ENCODE peak calls at places on chromosomes 7 and 10, in five cellular contexts. J is NT2/D1, W is NCI-H1417, Y is cardiac muscle cell, C is MCF 10A. G is an unnamed sample.

GRCh38 chr7:116930156-116930913 is 23.0 kb upstream of the ST7 start:
- DNase-seq in C (peak), Y (peak), W (peak), J (peak), G (peak)

GRCh38 chr7:117937726-117938483 is 64.7 kb upstream of the CTTNBP2 start:
- DNase-seq in W (peak), C (no peak), Y (no peak), J (no peak), G (no peak)

GRCh38 chr10:97220371-97220770 is 34.6 kb upstream of the SLIT1 start:
- DNase-seq in J (no peak), C (no peak), W (no peak), Y (no peak), G (no peak)

GRCh38 chr10:7956508-7956907 is 98.0 kb upstream of the GATA3 start:
- DNase-seq in W (no peak), C (peak), J (no peak), Y (no peak), G (peak)

GRCh38 chr10:128026620-128027281 is 99.5 kb downstream of the MKI67 start:
- DNase-seq in J (no peak), C (no peak), W (no peak), Y (no peak), G (no peak)

GRCh38 chr7:148630078-148630477 is 39.5 kb downstream of the C7orf33 start:
- DNase-seq in Y (no peak), J (no peak), C (no peak), W (no peak), G (no peak)

GRCh38 chr10:77637986-77638765 is 568 bp upstream of the KCNMA1 start:
- DNase-seq in C (no peak), Y (peak), J (no peak), W (peak), G (peak)

GRCh38 chr7:107972075-107972482 is 30.9 kb downstream of the LAMB1 start:
- DNase-seq in W (no peak), C (peak), Y (no peak), J (no peak), G (peak)

GRCh38 chr10:12507165-12507870 is 158.0 kb downstream of the CAMK1D start:
- DNase-seq in C (no peak), Y (no peak), J (no peak), W (peak), G (no peak)

GRCh38 chr10:116849271-116850057 is at the start of gene ENO4:
- DNase-seq in J (peak), C (peak), W (peak), Y (peak), G (peak)

GRCh38 chr7:141221007-141221612 is 147.2 kb downstream of the TMEM178B start:
- DNase-seq in J (no peak), W (no peak), C (peak), Y (peak), G (no peak)

GRCh38 chr10:35165112-35165511 is 38.5 kb downstream of the CREM start:
- DNase-seq in C (no peak), Y (no peak), J (no peak), W (no peak), G (no peak)

GRCh38 chr10:88540355-88540754 is 42.8 kb downstream of the RNLS start:
- DNase-seq in J (no peak), W (no peak), C (no peak), Y (no peak), G (no peak)

GRCh38 chr7:44638611-44639557 is 32.5 kb downstream of the OGDH start:
- DNase-seq in C (peak), J (no peak), W (no peak), Y (no peak), G (peak)

GRCh38 chr7:4100148-4100547 is 581.9 kb upstream of the FOXK1 start:
- DNase-seq in J (no peak), Y (no peak), W (no peak), C (no peak), G (no peak)

GRCh38 chr10:129114588-129114987 is 352.5 kb upstream of the MGMT start:
- DNase-seq in Y (no peak), J (no peak), C (no peak), W (no peak), G (no peak)

GRCh38 chr10:3464760-3465405 is 292.3 kb upstream of the PITRM1 start:
- DNase-seq in W (peak), Y (no peak), C (peak), J (no peak), G (no peak)

GRCh38 chr10:68105820-68106219 is 3.5 kb upstream of the MYPN start:
- DNase-seq in W (no peak), J (no peak), C (peak), Y (no peak), G (peak)

GRCh38 chr10:45427956-45428338 is 53.9 kb downstream of the ALOX5 start:
- DNase-seq in C (no peak), Y (no peak), W (no peak), J (no peak), G (no peak)

GRCh38 chr7:134835463-134835823 is 56.0 kb downstream of the CALD1 start:
- DNase-seq in Y (no peak), C (no peak), W (no peak), J (no peak), G (no peak)

GRCh38 chr7:114789161-114789560 is 132.7 kb upstream of the MDFIC start:
- DNase-seq in W (no peak), C (peak), J (no peak), Y (no peak), G (peak)

GRCh38 chr10:33252794-33253203 is 81.7 kb downstream of the NRP1 start:
- DNase-seq in W (no peak), J (no peak), C (peak), Y (no peak), G (peak)

GRCh38 chr7:73858807-73859206 is 2.2 kb upstream of the TMEM270 start:
- DNase-seq in J (no peak), W (no peak), Y (no peak), C (no peak), G (no peak)

GRCh38 chr10:54906940-54907339 is 105.9 kb upstream of the PCDH15 start:
- DNase-seq in C (no peak), W (no peak), Y (no peak), J (no peak), G (no peak)

GRCh38 chr10:63171926-63172325 is 38.8 kb downstream of the NRBF2 start:
- DNase-seq in J (no peak), W (no peak), C (no peak), Y (no peak), G (no peak)

GRCh38 chr7:158396301-158396905 is 191.2 kb downstream of the PTPRN2 start:
- DNase-seq in C (no peak), W (no peak), J (no peak), Y (no peak), G (no peak)

GRCh38 chr7:44152971-44153947 is 12.1 kb upstream of the MYL7 start:
- DNase-seq in W (peak), Y (no peak), C (no peak), J (no peak), G (no peak)